ENCODE peak calls at places on chromosomes 12 and 14, in four cellular contexts. One of them, this sample, is unnamed.

GRCh38 chr14:34623506-34623905 is 6.4 kb downstream of the SNX6 start:
- DNase-seq in RWPE1: peak; percentile 10
- DNase-seq in upper lobe of right lung: no peak
- DNase-seq in astrocyte of the spinal cord: no peak
- DNase-seq in this sample: no peak

GRCh38 chr12:47650469-47650868 is 55.4 kb downstream of the RPAP3 start:
- DNase-seq in astrocyte of the spinal cord: no peak
- DNase-seq in upper lobe of right lung: no peak
- DNase-seq in RWPE1: no peak
- DNase-seq in this sample: no peak

GRCh38 chr14:105898482-105899010 is 372.2 kb downstream of the TMEM121 start:
- DNase-seq in upper lobe of right lung: no peak
- DNase-seq in RWPE1: no peak
- DNase-seq in astrocyte of the spinal cord: no peak
- DNase-seq in this sample: no peak

GRCh38 chr14:98163285-98163741 is 1108.7 kb downstream of the BCL11B start:
- DNase-seq in RWPE1: no peak
- DNase-seq in upper lobe of right lung: no peak
- DNase-seq in astrocyte of the spinal cord: no peak
- DNase-seq in this sample: no peak

GRCh38 chr14:97380539-97380941 is 583.4 kb downstream of the VRK1 start:
- DNase-seq in RWPE1: peak; percentile 71
- DNase-seq in upper lobe of right lung: no peak
- DNase-seq in astrocyte of the spinal cord: no peak
- DNase-seq in this sample: no peak

GRCh38 chr14:71062581-71063303 is 155.5 kb downstream of the PCNX1 start:
- DNase-seq in RWPE1: no peak
- DNase-seq in astrocyte of the spinal cord: no peak
- DNase-seq in upper lobe of right lung: no peak
- DNase-seq in this sample: no peak

GRCh38 chr12:52442600-52443061 is 8.5 kb upstream of the KRT75 start:
- DNase-seq in RWPE1: peak; percentile 83
- DNase-seq in upper lobe of right lung: no peak
- DNase-seq in astrocyte of the spinal cord: peak; percentile 67
- DNase-seq in this sample: no peak

GRCh38 chr12:108770269-108770829 is 39.0 kb upstream of the CORO1C start:
- DNase-seq in astrocyte of the spinal cord: no peak
- DNase-seq in RWPE1: no peak
- DNase-seq in upper lobe of right lung: no peak
- DNase-seq in this sample: no peak

GRCh38 chr12:54374555-54375257 is 9.8 kb downstream of the ZNF385A start:
- DNase-seq in astrocyte of the spinal cord: no peak
- DNase-seq in upper lobe of right lung: no peak
- DNase-seq in RWPE1: no peak
- DNase-seq in this sample: no peak

GRCh38 chr12:74365178-74365964 is 172.3 kb upstream of the ATXN7L3B start:
- DNase-seq in RWPE1: peak; percentile 24
- DNase-seq in upper lobe of right lung: no peak
- DNase-seq in astrocyte of the spinal cord: peak; percentile 65
- DNase-seq in this sample: no peak

GRCh38 chr14:34562776-34563150 is 23.3 kb upstream of the EAPP start:
- DNase-seq in upper lobe of right lung: no peak
- DNase-seq in astrocyte of the spinal cord: no peak
- DNase-seq in RWPE1: no peak
- DNase-seq in this sample: no peak

GRCh38 chr14:51862839-51863235 is 2.4 kb downstream of the GNG2 start:
- DNase-seq in astrocyte of the spinal cord: no peak
- DNase-seq in RWPE1: no peak
- DNase-seq in upper lobe of right lung: no peak
- DNase-seq in this sample: no peak

GRCh38 chr12:25155031-25155576 is 39.9 kb downstream of the DNAI7 start:
- DNase-seq in astrocyte of the spinal cord: peak; percentile 64
- DNase-seq in RWPE1: peak; percentile 51
- DNase-seq in upper lobe of right lung: no peak
- DNase-seq in this sample: peak; percentile 55

GRCh38 chr14:68143341-68143807 is 323.8 kb downstream of the RAD51B start:
- DNase-seq in upper lobe of right lung: no peak
- DNase-seq in RWPE1: no peak
- DNase-seq in astrocyte of the spinal cord: peak; percentile 78
- DNase-seq in this sample: no peak

GRCh38 chr14:59117754-59118153 is 70.7 kb upstream of the DAAM1 start:
- DNase-seq in astrocyte of the spinal cord: no peak
- DNase-seq in upper lobe of right lung: no peak
- DNase-seq in RWPE1: no peak
- DNase-seq in this sample: no peak

GRCh38 chr14:27056586-27056985 is 458.8 kb upstream of the NOVA1 start:
- DNase-seq in astrocyte of the spinal cord: no peak
- DNase-seq in upper lobe of right lung: no peak
- DNase-seq in RWPE1: no peak
- DNase-seq in this sample: no peak

GRCh38 chr12:90953956-90954421 is 987 bp downstream of the CCER1 start:
- DNase-seq in upper lobe of right lung: peak; percentile 63
- DNase-seq in RWPE1: no peak
- DNase-seq in astrocyte of the spinal cord: no peak
- DNase-seq in this sample: no peak

GRCh38 chr12:47147749-47148148 is 68.0 kb upstream of the AMIGO2 start:
- DNase-seq in astrocyte of the spinal cord: peak; percentile 17
- DNase-seq in RWPE1: no peak
- DNase-seq in upper lobe of right lung: no peak
- DNase-seq in this sample: no peak

DNA sequence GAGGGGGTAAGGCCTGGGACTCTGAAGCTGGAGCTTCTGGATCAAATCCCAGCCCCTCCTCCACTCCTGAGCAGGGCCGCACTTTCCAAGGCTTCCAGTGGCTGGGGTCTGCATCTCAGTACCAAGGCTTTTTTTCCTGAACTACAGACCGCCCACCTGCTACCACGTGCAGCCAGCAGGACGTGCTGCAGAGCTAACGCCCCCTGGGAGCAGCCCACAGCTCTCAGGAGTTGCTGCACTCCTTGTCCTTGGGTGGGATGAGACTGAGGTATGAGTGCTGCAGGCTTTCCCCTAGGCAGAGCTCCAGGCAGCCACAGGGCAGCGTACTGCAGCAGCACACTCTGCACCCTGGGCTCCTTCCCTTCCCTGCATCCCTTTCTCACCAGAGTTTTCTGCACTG is 25.8 kb downstream of the RBM19 start:
- DNase-seq in upper lobe of right lung: no peak
- DNase-seq in RWPE1: no peak
- DNase-seq in astrocyte of the spinal cord: no peak
- DNase-seq in this sample: no peak
- TF ChIP-seq CTCF in upper lobe of right lung: no peak
- TF ChIP-seq CTCF in RWPE1: no peak
- TF ChIP-seq CTCF in astrocyte of the spinal cord: no peak
- TF ChIP-seq CTCF in this sample: no peak

GRCh38 chr14:23113346-23114119 is 5.5 kb downstream of the CEBPE start:
- DNase-seq in astrocyte of the spinal cord: peak; percentile 69
- DNase-seq in RWPE1: no peak
- DNase-seq in upper lobe of right lung: no peak
- DNase-seq in this sample: no peak

GRCh38 chr14:23115492-23115850 is 3.6 kb downstream of the CEBPE start:
- DNase-seq in RWPE1: no peak
- DNase-seq in upper lobe of right lung: no peak
- DNase-seq in astrocyte of the spinal cord: no peak
- DNase-seq in this sample: no peak

GRCh38 chr14:23115918-23116317 is 3.1 kb downstream of the CEBPE start:
- DNase-seq in astrocyte of the spinal cord: no peak
- DNase-seq in upper lobe of right lung: no peak
- DNase-seq in RWPE1: no peak
- DNase-seq in this sample: no peak

GRCh38 chr14:23114120-23114458 is 5.0 kb downstream of the CEBPE start:
- DNase-seq in RWPE1: no peak
- DNase-seq in upper lobe of right lung: no peak
- DNase-seq in astrocyte of the spinal cord: no peak
- DNase-seq in this sample: no peak

GRCh38 chr14:23114669-23115491 is 4.2 kb downstream of the CEBPE start:
- DNase-seq in astrocyte of the spinal cord: peak; percentile 96
- DNase-seq in upper lobe of right lung: no peak
- DNase-seq in RWPE1: peak; percentile 94
- DNase-seq in this sample: no peak
- TF ChIP-seq CTCF in astrocyte of the spinal cord: no peak
- TF ChIP-seq CTCF in upper lobe of right lung: no peak
- TF ChIP-seq CTCF in RWPE1: no peak
- TF ChIP-seq CTCF in this sample: no peak

GRCh38 chr12:55935742-55936151 is 4.8 kb downstream of the DGKA start:
- DNase-seq in upper lobe of right lung: peak; percentile 66
- DNase-seq in astrocyte of the spinal cord: no peak
- DNase-seq in RWPE1: no peak
- DNase-seq in this sample: no peak
- TF ChIP-seq CTCF in upper lobe of right lung: no peak
- TF ChIP-seq CTCF in astrocyte of the spinal cord: no peak
- TF ChIP-seq CTCF in RWPE1: no peak
- TF ChIP-seq CTCF in this sample: no peak

DNA sequence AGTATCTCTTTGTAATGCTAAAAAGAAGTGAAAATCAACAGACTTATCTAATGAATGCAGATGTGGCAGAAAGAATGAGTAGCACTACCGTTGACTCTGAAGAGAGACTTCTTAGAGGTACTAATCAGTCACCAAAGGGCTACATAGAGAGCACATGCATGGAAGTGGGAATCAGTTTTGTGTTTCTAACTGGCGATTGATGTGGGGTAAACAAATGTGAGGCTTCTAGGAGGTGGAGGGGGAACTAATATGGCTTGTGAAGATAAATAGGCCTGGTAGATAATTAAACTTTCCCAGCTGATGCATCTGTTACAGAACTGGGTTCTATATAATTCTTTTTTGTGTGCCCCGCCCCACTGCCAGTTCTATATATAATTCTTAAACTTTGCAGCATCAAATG is 10.6 kb downstream of the COCH start:
- DNase-seq in RWPE1: no peak
- DNase-seq in astrocyte of the spinal cord: no peak
- DNase-seq in upper lobe of right lung: no peak
- DNase-seq in this sample: no peak
- TF ChIP-seq CTCF in RWPE1: no peak
- TF ChIP-seq CTCF in astrocyte of the spinal cord: no peak
- TF ChIP-seq CTCF in upper lobe of right lung: no peak
- TF ChIP-seq CTCF in this sample: no peak

GRCh38 chr12:67991158-67991557 is 1.9 kb downstream of the IFNG-AS1 start:
- DNase-seq in RWPE1: no peak
- DNase-seq in upper lobe of right lung: no peak
- DNase-seq in astrocyte of the spinal cord: no peak
- DNase-seq in this sample: peak; percentile 49

GRCh38 chr12:67993143-67993542 is 3.9 kb downstream of the IFNG-AS1 start:
- DNase-seq in upper lobe of right lung: no peak
- DNase-seq in RWPE1: no peak
- DNase-seq in astrocyte of the spinal cord: no peak
- DNase-seq in this sample: no peak

GRCh38 chr12:67998379-67998778 is 9.1 kb downstream of the IFNG-AS1 start:
- DNase-seq in RWPE1: no peak
- DNase-seq in upper lobe of right lung: no peak
- DNase-seq in astrocyte of the spinal cord: no peak
- DNase-seq in this sample: no peak

GRCh38 chr12:67996347-67996746 is 7.1 kb downstream of the IFNG-AS1 start:
- DNase-seq in upper lobe of right lung: no peak
- DNase-seq in astrocyte of the spinal cord: no peak
- DNase-seq in RWPE1: no peak
- DNase-seq in this sample: no peak

GRCh38 chr12:67994046-67994445 is 4.8 kb downstream of the IFNG-AS1 start:
- DNase-seq in upper lobe of right lung: no peak
- DNase-seq in RWPE1: no peak
- DNase-seq in astrocyte of the spinal cord: no peak
- DNase-seq in this sample: no peak
- TF ChIP-seq CTCF in upper lobe of right lung: no peak
- TF ChIP-seq CTCF in RWPE1: no peak
- TF ChIP-seq CTCF in astrocyte of the spinal cord: no peak
- TF ChIP-seq CTCF in this sample: peak; percentile 6

GRCh38 chr12:50185496-50185895 is 18.3 kb upstream of the CERS5 start:
- DNase-seq in astrocyte of the spinal cord: no peak
- DNase-seq in RWPE1: no peak
- DNase-seq in upper lobe of right lung: no peak
- DNase-seq in this sample: no peak

GRCh38 chr12:50181691-50182090 is 14.5 kb upstream of the CERS5 start:
- DNase-seq in astrocyte of the spinal cord: no peak
- DNase-seq in RWPE1: no peak
- DNase-seq in upper lobe of right lung: no peak
- DNase-seq in this sample: no peak

GRCh38 chr12:50185975-50186663 is 18.9 kb upstream of the CERS5 start:
- DNase-seq in upper lobe of right lung: no peak
- DNase-seq in RWPE1: peak; percentile 53
- DNase-seq in astrocyte of the spinal cord: peak; percentile 72
- DNase-seq in this sample: no peak

GRCh38 chr12:50184261-50184660 is 17.1 kb upstream of the CERS5 start:
- DNase-seq in RWPE1: no peak
- DNase-seq in astrocyte of the spinal cord: no peak
- DNase-seq in upper lobe of right lung: no peak
- DNase-seq in this sample: no peak

GRCh38 chr12:50182461-50182860 is 15.3 kb upstream of the CERS5 start:
- DNase-seq in astrocyte of the spinal cord: no peak
- DNase-seq in RWPE1: no peak
- DNase-seq in upper lobe of right lung: no peak
- DNase-seq in this sample: no peak
- TF ChIP-seq CTCF in astrocyte of the spinal cord: no peak
- TF ChIP-seq CTCF in RWPE1: no peak
- TF ChIP-seq CTCF in upper lobe of right lung: no peak
- TF ChIP-seq CTCF in this sample: no peak

GRCh38 chr12:2052861-2053674 is at the start of gene CACNA1C:
- DNase-seq in RWPE1: peak; percentile 10
- DNase-seq in upper lobe of right lung: no peak
- DNase-seq in astrocyte of the spinal cord: peak; percentile 52
- DNase-seq in this sample: no peak
- TF ChIP-seq CTCF in RWPE1: no peak
- TF ChIP-seq CTCF in upper lobe of right lung: peak; percentile 22
- TF ChIP-seq CTCF in astrocyte of the spinal cord: peak; percentile 35
- TF ChIP-seq CTCF in this sample: no peak

GRCh38 chr12:6204533-6205143 is 4.4 kb downstream of the CD9 start:
- DNase-seq in astrocyte of the spinal cord: no peak
- DNase-seq in upper lobe of right lung: no peak
- DNase-seq in RWPE1: no peak
- DNase-seq in this sample: no peak
- TF ChIP-seq CTCF in astrocyte of the spinal cord: no peak
- TF ChIP-seq CTCF in upper lobe of right lung: no peak
- TF ChIP-seq CTCF in RWPE1: no peak
- TF ChIP-seq CTCF in this sample: no peak

DNA sequence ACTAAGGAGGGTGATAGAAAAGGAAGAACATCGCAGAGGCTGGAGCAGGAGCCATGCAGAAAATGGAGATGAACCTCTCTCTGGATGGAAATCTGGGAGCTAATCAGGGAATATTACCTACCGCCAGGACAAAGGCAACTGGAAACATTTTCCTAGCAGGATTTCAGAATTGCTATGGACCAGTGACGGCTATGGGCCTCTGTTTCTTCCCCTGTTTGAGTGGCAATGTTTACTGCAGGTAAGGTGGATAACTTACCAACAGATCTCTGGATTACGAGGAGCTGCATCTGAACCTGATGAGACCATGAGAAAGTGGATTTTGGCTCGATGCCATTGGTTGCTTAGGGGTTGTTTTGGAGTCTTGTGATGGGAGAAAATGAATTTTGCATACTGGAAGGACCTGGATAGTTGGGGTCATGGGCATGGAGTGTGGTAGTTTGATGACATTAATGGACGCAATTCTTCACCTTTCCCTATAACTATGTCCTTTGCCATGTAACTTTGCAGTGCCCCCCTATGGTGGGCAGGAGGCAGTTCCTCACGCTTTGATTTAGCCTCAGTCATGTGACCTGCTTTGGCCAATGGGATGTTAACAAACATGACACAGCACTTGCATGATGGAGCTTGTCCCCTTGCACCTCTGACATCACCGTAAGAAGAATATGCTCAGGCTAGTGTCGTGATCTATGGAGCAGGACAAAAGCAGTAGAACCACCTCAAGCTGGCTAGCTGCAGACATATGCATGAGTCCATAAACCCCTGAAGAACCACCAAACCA is 51.1 kb downstream of the CALM1 start:
- DNase-seq in RWPE1: no peak
- DNase-seq in astrocyte of the spinal cord: no peak
- DNase-seq in upper lobe of right lung: no peak
- DNase-seq in this sample: no peak
- TF ChIP-seq CTCF in RWPE1: no peak
- TF ChIP-seq CTCF in astrocyte of the spinal cord: no peak
- TF ChIP-seq CTCF in upper lobe of right lung: no peak
- TF ChIP-seq CTCF in this sample: no peak

This sample was measured in GM12864.